ENCODE peak calls at places on chromosomes 6 and 20, in nine cellular contexts. O is activated naive CD8-positive, alpha-beta T cell treated with anti-CD3 and anti-CD28 coated beads, Interleukin-2, amount 50 U/mL, for 16 hours; I is stimulated activated CD4-positive, alpha-beta T cell treated with anti-CD3 and anti-CD28 coated beads, Interleukin-4, amount 100 ng/mL, for 4 hours; W is DMS153; E is fibroblast of lung; N is heart right ventricle; R is gastrocnemius medialis; M is GM03348; P is Calu3. Z is an unnamed sample.

GRCh38 chr6:11193434-11193833 is 39.0 kb downstream of the NEDD9 start:
- DNase-seq in R (no peak), M (no peak), P (no peak), I (no peak), N (no peak), W (no peak), O (no peak), E (no peak), Z (no peak)

GRCh38 chr20:20465259-20465658 is 97.4 kb downstream of the INSM1 start:
- DNase-seq in N (no peak), O (no peak), R (no peak), E (no peak), P (no peak), W (no peak), I (no peak), M (no peak), Z (no peak)

GRCh38 chr6:40627316-40627715 is 40.2 kb upstream of the LRFN2 start:
- DNase-seq in N (no peak), W (no peak), E (no peak), I (no peak), P (no peak), R (no peak), M (no peak), O (no peak), Z (no peak)

GRCh38 chr6:69735029-69735428 is 61.8 kb downstream of the LMBRD1 start:
- DNase-seq in I (no peak), W (no peak), N (no peak), E (no peak), P (no peak), O (no peak), R (peak), M (no peak), Z (no peak)

GRCh38 chr6:78513856-78514255 is 353.5 kb upstream of the IRAK1BP1 start:
- DNase-seq in R (no peak), M (no peak), O (no peak), I (no peak), E (no peak), W (no peak), N (no peak), P (no peak), Z (no peak)

GRCh38 chr20:35135867-35136586 is 11.1 kb downstream of the EDEM2 start:
- DNase-seq in E (peak), W (no peak), R (peak), I (no peak), O (no peak), N (peak), P (no peak), M (peak), Z (peak)

GRCh38 chr6:73348550-73349204 is 5.4 kb downstream of the DPPA5 start:
- DNase-seq in W (no peak), N (no peak), P (no peak), O (no peak), R (no peak), I (no peak), M (no peak), E (no peak), Z (no peak)

GRCh38 chr6:159086033-159086618 is 41.3 kb upstream of the TAGAP start:
- DNase-seq in E (no peak), N (no peak), W (no peak), P (no peak), I (no peak), O (no peak), M (no peak), R (no peak), Z (no peak)

GRCh38 chr6:89941847-89942497 is 47.7 kb downstream of the GJA10 start:
- DNase-seq in R (peak), W (no peak), I (no peak), O (no peak), P (no peak), N (no peak), M (no peak), E (no peak), Z (no peak)

GRCh38 chr6:170107606-170108222 is 183.2 kb downstream of the DLL1 start:
- DNase-seq in N (peak), M (no peak), I (no peak), O (no peak), R (no peak), E (no peak), W (no peak), P (no peak), Z (no peak)

GRCh38 chr20:1491281-1491840 is at the start of gene SIRPB2:
- DNase-seq in R (peak), E (no peak), N (peak), I (no peak), W (no peak), P (no peak), O (no peak), M (no peak), Z (no peak)

GRCh38 chr6:130324657-130325056 is 41.2 kb upstream of the TMEM200A start:
- DNase-seq in M (peak), E (peak), R (no peak), N (no peak), P (no peak), O (no peak), I (no peak), W (no peak), Z (peak)